ENCODE peak calls at places on chromosomes 1 and 21, in six cellular contexts. U, I, W, Q, V and N are unnamed samples.

GRCh38 chr1:155006601-155007101 is 4.0 kb downstream of the ZBTB7B start:
- DNase-seq in W (no peak), Q (no peak), I (no peak), V (no peak), U (no peak), N (no peak)

GRCh38 chr1:168082008-168082876 is 54.5 kb downstream of the GPR161 start:
- DNase-seq in W (peak), I (peak), V (peak), U (peak), Q (no peak), N (no peak)

GRCh38 chr1:154774175-154774855 is 95.8 kb downstream of the KCNN3 start:
- DNase-seq in I (no peak), W (peak), U (no peak), V (no peak), Q (no peak), N (no peak)

GRCh38 chr1:167489581-167490340 is 28.6 kb downstream of the CD247 start:
- DNase-seq in I (no peak), U (peak), V (no peak), W (no peak), Q (no peak), N (no peak)

GRCh38 chr21:46401186-46401910 is 57.3 kb upstream of the DIP2A start:
- DNase-seq in Q (no peak), U (no peak), W (no peak), V (no peak), I (no peak), N (no peak)

GRCh38 chr1:153417136-153417888 is 992 bp downstream of the S100A7A start:
- DNase-seq in I (no peak), W (no peak), V (no peak), U (no peak), Q (no peak), N (no peak)

GRCh38 chr1:119968068-119968492 is 71.8 kb upstream of the ADAM30 start:
- DNase-seq in V (no peak), I (no peak), U (peak), Q (no peak), W (peak), N (peak)

GRCh38 chr1:157955269-157955668 is 38.2 kb upstream of the KIRREL1 start:
- DNase-seq in W (no peak), V (no peak), I (no peak), Q (no peak), U (no peak), N (no peak)

GRCh38 chr1:245467804-245468203 is 313.0 kb downstream of the KIF26B start:
- DNase-seq in U (no peak), W (no peak), I (no peak), V (no peak), Q (no peak), N (no peak)

GRCh38 chr1:230250061-230250460 is 176.1 kb downstream of the PGBD5 start:
- DNase-seq in W (no peak), U (no peak), Q (no peak), V (no peak), I (no peak), N (no peak)

GRCh38 chr1:112391603-112391940 is 4.4 kb upstream of the CTTNBP2NL start:
- DNase-seq in Q (no peak), I (no peak), W (no peak), U (no peak), V (no peak), N (no peak)

GRCh38 chr1:55378582-55378981 is 163.4 kb upstream of the USP24 start:
- DNase-seq in V (no peak), I (no peak), U (peak), W (peak), Q (no peak), N (no peak)

GRCh38 chr1:119711804-119712341 is at the start of gene PHGDH:
- DNase-seq in U (peak), W (peak), Q (peak), V (peak), I (peak), N (peak)

GRCh38 chr1:212668477-212668876 is 31.2 kb downstream of the BATF3 start:
- DNase-seq in I (no peak), W (no peak), Q (no peak), V (no peak), U (no peak), N (no peak)

GRCh38 chr1:20278692-20279130 is 12.0 kb upstream of the VWA5B1 start:
- DNase-seq in V (no peak), I (no peak), U (no peak), W (no peak), Q (no peak), N (no peak)

GRCh38 chr1:188517139-188517538 is 1688.4 kb downstream of the PLA2G4A start:
- DNase-seq in V (peak), I (no peak), Q (no peak), W (no peak), U (no peak), N (no peak)

GRCh38 chr1:87064981-87065380 is 150.5 kb downstream of the HS2ST1 start:
- DNase-seq in U (no peak), W (no peak), I (no peak), V (no peak), Q (no peak), N (no peak)

GRCh38 chr1:227921461-227922185 is 26.1 kb downstream of the WNT9A start:
- DNase-seq in Q (no peak), I (no peak), U (no peak), V (no peak), W (peak), N (no peak)

GRCh38 chr1:221397141-221397540 is 344.7 kb downstream of the DUSP10 start:
- DNase-seq in U (no peak), V (no peak), W (no peak), Q (no peak), I (no peak), N (no peak)

GRCh38 chr1:9942939-9943807 is at the start of the genes LZIC and NMNAT1:
- DNase-seq in V (peak), Q (peak), I (no peak), W (peak), U (peak), N (peak)

GRCh38 chr1:84995484-84996334 is 1.2 kb downstream of the MCOLN2 start:
- DNase-seq in Q (no peak), V (no peak), W (no peak), U (no peak), I (no peak), N (no peak)

GRCh38 chr21:33789697-33790096 is 125.9 kb downstream of the ATP5PO start:
- DNase-seq in W (no peak), V (no peak), U (no peak), Q (peak), I (no peak), N (no peak)

DNA sequence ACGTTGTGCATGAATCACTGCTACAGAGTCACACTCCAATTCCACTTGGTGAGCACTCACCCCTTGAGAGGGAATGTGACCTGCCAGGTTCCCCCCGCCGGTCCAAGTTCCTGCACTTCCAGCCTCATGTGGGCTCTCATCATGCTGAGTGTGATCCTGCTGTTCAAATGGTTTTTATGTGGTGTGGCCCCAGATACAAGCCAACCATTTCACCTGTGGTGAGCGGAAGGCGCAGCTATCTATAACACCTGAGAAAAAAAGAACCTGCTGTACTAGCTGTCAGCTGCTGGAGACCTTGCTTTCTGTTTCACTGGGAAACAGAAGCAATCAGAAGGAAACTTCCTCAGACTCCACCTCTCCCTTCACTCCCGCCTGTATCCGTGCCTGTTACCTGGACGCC is 64.5 kb upstream of the RPL11 start:
- DNase-seq in I (no peak), W (no peak), U (no peak), V (no peak), Q (no peak), N (no peak)
- H3K4me3 ChIP-seq in I (no peak), W (no peak), U (no peak), V (no peak), Q (no peak), N (no peak)

GRCh38 chr1:31932491-31933316 is 5.5 kb downstream of the PTP4A2 start:
- DNase-seq in I (no peak), V (no peak), W (no peak), Q (no peak), U (no peak), N (no peak)

GRCh38 chr1:31936278-31936965 is 1.7 kb downstream of the PTP4A2 start:
- DNase-seq in U (no peak), Q (no peak), V (no peak), W (no peak), I (no peak), N (no peak)

GRCh38 chr1:31934251-31934650 is 3.9 kb downstream of the PTP4A2 start:
- DNase-seq in Q (no peak), I (no peak), V (no peak), U (no peak), W (no peak), N (no peak)

GRCh38 chr1:31936966-31937299 is 1.2 kb downstream of the PTP4A2 start:
- DNase-seq in Q (no peak), U (no peak), W (no peak), I (no peak), V (no peak), N (no peak)

GRCh38 chr1:31934706-31935629 is 3.2 kb downstream of the PTP4A2 start:
- DNase-seq in W (no peak), Q (peak), U (no peak), I (peak), V (no peak), N (no peak)
- H3K4me3 ChIP-seq in W (peak), Q (peak), U (peak), I (peak), V (peak), N (peak)

DNA sequence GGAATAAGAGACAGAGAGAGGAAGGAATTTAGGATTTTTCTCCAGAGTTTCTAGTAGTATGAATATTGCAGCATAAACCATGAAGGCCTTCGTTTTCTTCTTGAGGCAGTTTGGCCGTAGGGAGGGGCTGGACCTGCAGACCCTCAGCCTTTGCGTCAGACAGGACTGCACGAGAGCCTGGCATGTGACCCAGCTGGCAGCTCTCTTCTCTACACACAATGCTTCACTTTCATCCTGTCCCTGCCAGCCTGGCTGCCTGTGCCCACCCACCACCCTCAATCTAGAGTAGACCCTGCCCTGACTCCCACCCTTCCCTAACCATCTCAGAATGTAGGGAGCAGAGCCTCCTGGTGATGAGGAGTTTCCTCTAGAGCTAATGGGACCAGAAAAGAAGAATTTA is 1.6 kb downstream of the CA14 start:
- DNase-seq in V (no peak), W (no peak), U (peak), Q (no peak), I (no peak), N (no peak)
- H3K4me3 ChIP-seq in V (peak), W (no peak), U (peak), Q (no peak), I (no peak), N (no peak)

DNA sequence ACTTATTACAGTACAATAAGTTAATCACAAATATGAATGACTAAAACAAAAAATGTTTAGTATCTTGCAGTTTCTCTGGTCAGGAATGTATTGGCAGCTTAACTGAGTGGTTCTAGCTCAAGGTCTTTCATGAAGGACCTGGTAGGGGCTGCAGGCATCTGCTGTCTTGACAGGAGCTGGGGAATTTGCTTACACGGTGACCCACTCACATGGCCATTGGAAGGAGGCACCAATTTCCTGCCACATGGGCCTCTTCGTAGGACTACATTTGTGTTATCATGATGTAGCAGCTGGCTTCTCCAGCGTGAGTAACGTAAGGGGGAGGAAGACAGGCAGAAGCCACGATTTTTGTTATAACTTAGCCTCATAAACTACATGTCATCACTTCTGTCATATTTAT is 376.2 kb downstream of the AMY1C start:
- DNase-seq in W (no peak), I (no peak), U (no peak), V (no peak), Q (no peak), N (no peak)
- H3K4me3 ChIP-seq in W (no peak), I (no peak), U (no peak), V (no peak), Q (no peak), N (no peak)